ENCODE peak calls at places on chromosomes 2 and 18, in four cellular contexts. R, U, Z and K are unnamed samples. For H3K36me3, the result is how much of the 10 kb centered on the place peaks cover.

GRCh38 chr18:13136689-13137040 is 81.9 kb upstream of the LDLRAD4 start:
- DNase-seq in U (peak), Z (peak), R (no peak), K (peak)

GRCh38 chr2:124248366-124248765 is 223.3 kb downstream of the CNTNAP5 start:
- DNase-seq in Z (no peak), R (no peak), U (no peak), K (no peak)

GRCh38 chr2:100269889-100270288 is 52.4 kb downstream of the LONRF2 start:
- DNase-seq in U (no peak), Z (no peak), R (no peak), K (no peak)

GRCh38 chr2:144097440-144098225 is 422.3 kb downstream of the ZEB2 start:
- DNase-seq in R (no peak), Z (no peak), U (no peak), K (no peak)

GRCh38 chr2:128545829-128546228 is 227.2 kb upstream of the HS6ST1 start:
- DNase-seq in R (no peak), Z (no peak), U (no peak), K (no peak)

GRCh38 chr2:169683054-169683424 is 11.2 kb downstream of the CFAP210 start:
- DNase-seq in Z (no peak), R (no peak), U (no peak), K (no peak)

GRCh38 chr2:74188018-74188601 is 9.4 kb upstream of the MOB1A start:
- DNase-seq in R (no peak), Z (no peak), U (peak), K (no peak)

GRCh38 chr2:17815466-17816184 is 635 bp upstream of the MSGN1 start:
- DNase-seq in R (no peak), Z (no peak), U (no peak), K (no peak)

GRCh38 chr2:8388779-8389178 is 293.1 kb upstream of the ID2 start:
- DNase-seq in R (no peak), U (no peak), Z (no peak), K (peak)
- H3K4me3 ChIP-seq in R (no peak), U (no peak), Z (no peak), K (no peak)

GRCh38 chr2:105099153-105099552 is 61.3 kb downstream of the MRPS9 start:
- DNase-seq in U (no peak), R (no peak), Z (no peak), K (no peak)
- H3K36me3 ChIP-seq in U (under half), R (under half), Z (under half), K (under half)

GRCh38 chr18:11147371-11147860 is 2.0 kb downstream of the PIEZO2 start:
- DNase-seq in R (no peak), Z (no peak), U (peak), K (no peak)

GRCh38 chr18:11146238-11146946 is 3.0 kb downstream of the PIEZO2 start:
- DNase-seq in Z (no peak), U (no peak), R (no peak), K (no peak)

GRCh38 chr18:11147962-11148654 is 1.3 kb downstream of the PIEZO2 start:
- DNase-seq in Z (peak), U (peak), R (no peak), K (no peak)

GRCh38 chr18:11146947-11147345 is 2.4 kb downstream of the PIEZO2 start:
- DNase-seq in U (no peak), Z (no peak), R (no peak), K (no peak)

DNA sequence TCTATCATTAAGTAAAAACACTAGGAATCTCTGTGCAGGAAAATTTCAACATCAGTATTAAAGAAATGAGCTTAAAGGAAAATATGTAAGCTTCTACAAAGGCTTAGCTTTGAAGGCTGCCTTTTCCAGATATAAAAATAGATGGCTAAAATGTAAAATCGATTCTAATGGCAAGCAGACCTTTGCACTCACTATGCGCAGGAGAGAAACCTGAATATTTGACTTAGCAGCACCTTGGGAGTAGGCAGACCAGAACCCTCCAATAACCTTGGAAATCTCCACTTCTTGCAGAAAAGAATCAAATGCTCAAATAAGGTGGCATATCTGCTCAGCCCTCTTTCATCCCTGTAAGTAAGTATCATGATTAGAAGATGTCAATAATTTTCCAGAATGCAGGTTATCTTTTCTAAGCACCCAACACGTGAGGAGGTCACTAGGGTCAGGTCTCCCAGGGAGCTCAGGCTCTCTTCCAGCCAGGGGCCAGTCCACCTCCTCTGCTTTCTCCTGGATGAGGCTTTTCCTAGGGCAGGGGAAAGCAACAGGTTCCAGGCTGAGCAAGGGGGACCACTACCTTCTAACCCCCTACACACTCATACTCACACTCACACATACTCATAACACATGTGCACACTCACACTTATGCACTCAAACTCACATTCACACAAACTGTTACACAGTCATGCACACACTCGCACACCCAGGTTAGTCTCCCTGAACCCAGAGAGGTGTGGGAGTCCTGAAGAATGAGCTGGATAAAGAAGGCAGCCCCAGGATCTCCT is 3.8 kb downstream of the PIEZO2 start:
- DNase-seq in U (no peak), R (no peak), Z (no peak), K (no peak)
- H3K4me3 ChIP-seq in U (no peak), R (no peak), Z (no peak), K (no peak)

GRCh38 chr2:239107936-239108335 is 260.1 kb downstream of the TWIST2 start:
- DNase-seq in R (no peak), Z (no peak), U (no peak), K (no peak)
- H3K36me3 ChIP-seq in R (under half), Z (under half), U (under half), K (under half)

GRCh38 chr18:11849845-11850747 is 1.1 kb upstream of the CHMP1B start:
- DNase-seq in R (peak), U (peak), Z (peak), K (peak)
- H3K4me3 ChIP-seq in R (peak), U (peak), Z (peak), K (peak)

GRCh38 chr2:85740193-85740592 is 13.6 kb upstream of the ATOH8 start:
- DNase-seq in U (no peak), R (no peak), Z (no peak), K (no peak)

GRCh38 chr2:85737481-85737880 is 16.3 kb upstream of the ATOH8 start:
- DNase-seq in U (peak), Z (no peak), R (peak), K (no peak)

GRCh38 chr2:85736456-85737355 is 17.1 kb upstream of the ATOH8 start:
- DNase-seq in R (no peak), U (no peak), Z (no peak), K (no peak)

GRCh38 chr2:85735691-85736090 is 18.1 kb upstream of the ATOH8 start:
- DNase-seq in Z (no peak), U (peak), R (no peak), K (no peak)

DNA sequence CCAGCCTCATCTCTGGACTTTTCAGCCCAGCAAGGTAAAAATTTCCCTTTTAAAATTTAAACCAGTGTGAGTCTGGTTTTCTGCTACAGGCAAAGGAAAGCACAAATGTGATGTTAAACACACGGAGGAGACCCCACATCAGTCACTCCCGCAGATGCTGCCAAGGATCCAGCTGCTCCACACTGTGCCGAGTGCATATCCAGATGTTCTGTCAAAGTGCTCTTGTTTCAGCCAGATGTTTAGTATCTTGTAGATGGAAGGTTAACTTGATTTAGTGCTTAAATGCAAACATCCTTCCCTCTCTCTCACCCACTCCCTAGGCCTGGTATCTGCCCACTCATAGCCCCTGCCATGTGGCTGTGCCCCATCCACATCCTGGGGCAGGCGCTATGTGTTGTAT is 15.8 kb upstream of the ATOH8 start:
- DNase-seq in R (no peak), U (no peak), Z (no peak), K (no peak)
- H3K36me3 ChIP-seq in R (under half), U (under half), Z (under half), K (under half)

GRCh38 chr2:85635636-85636035 is 19.6 kb downstream of the USP39 start:
- DNase-seq in Z (no peak), U (no peak), R (no peak), K (no peak)
- H3K4me3 ChIP-seq in Z (no peak), U (no peak), R (no peak), K (no peak)

DNA sequence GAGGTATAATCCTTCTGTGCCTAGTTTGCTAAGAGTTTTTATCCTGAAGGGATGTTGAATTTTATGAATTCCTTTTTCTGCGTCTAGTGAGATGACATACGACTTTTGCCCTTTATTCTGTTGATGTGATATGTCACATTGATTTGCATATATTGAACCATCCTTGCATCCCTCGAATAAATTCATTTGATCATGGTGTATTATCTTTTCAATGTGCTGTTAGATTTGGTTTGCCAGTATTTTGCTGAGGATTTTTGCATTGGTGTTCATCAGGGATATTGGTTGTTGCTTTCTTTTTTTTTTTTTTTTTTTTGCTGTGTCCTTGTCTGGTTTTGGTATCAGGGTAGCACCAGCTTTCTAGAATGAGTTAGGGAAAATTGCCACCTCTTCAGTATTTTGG is 9.1 kb downstream of the GCC2 start:
- DNase-seq in Z (no peak), U (no peak), R (no peak), K (no peak)
- H3K36me3 ChIP-seq in Z (under half), U (under half), R (under half), K (under half)